ENCODE peak calls at places on chromosome 12, in six cellular contexts. One of them, this sample, is unnamed.

GRCh38 chr12:107311682-107312081 is 218.3 kb upstream of the CRY1 start:
- DNase-seq in right cardiac atrium: no peak
- DNase-seq in CD8-positive, alpha-beta memory T cell: no peak
- DNase-seq in left lung: no peak
- DNase-seq in naive thymus-derived CD4-positive, alpha-beta T cell: no peak
- DNase-seq in lower lobe of right lung: no peak
- DNase-seq in this sample: no peak

GRCh38 chr12:49667319-49668090 is 39.7 kb downstream of the FMNL3 start:
- DNase-seq in lower lobe of right lung: no peak
- DNase-seq in naive thymus-derived CD4-positive, alpha-beta T cell: no peak
- DNase-seq in right cardiac atrium: no peak
- DNase-seq in left lung: no peak
- DNase-seq in CD8-positive, alpha-beta memory T cell: no peak
- DNase-seq in this sample: peak; percentile 38

GRCh38 chr12:115335594-115335993 is 651.6 kb upstream of the TBX3 start:
- DNase-seq in right cardiac atrium: peak; percentile 58
- DNase-seq in lower lobe of right lung: no peak
- DNase-seq in naive thymus-derived CD4-positive, alpha-beta T cell: no peak
- DNase-seq in CD8-positive, alpha-beta memory T cell: no peak
- DNase-seq in left lung: no peak
- DNase-seq in this sample: no peak

GRCh38 chr12:107749094-107749493 is 11.8 kb downstream of the PRDM4 start:
- DNase-seq in lower lobe of right lung: no peak
- DNase-seq in right cardiac atrium: no peak
- DNase-seq in naive thymus-derived CD4-positive, alpha-beta T cell: no peak
- DNase-seq in CD8-positive, alpha-beta memory T cell: no peak
- DNase-seq in left lung: no peak
- DNase-seq in this sample: no peak

GRCh38 chr12:27622436-27623185 is 73.6 kb upstream of the REP15 start:
- DNase-seq in naive thymus-derived CD4-positive, alpha-beta T cell: no peak
- DNase-seq in CD8-positive, alpha-beta memory T cell: no peak
- DNase-seq in right cardiac atrium: no peak
- DNase-seq in left lung: no peak
- DNase-seq in lower lobe of right lung: no peak
- DNase-seq in this sample: no peak

GRCh38 chr12:6113691-6114475 is 10.6 kb downstream of the VWF start:
- DNase-seq in right cardiac atrium: no peak
- DNase-seq in naive thymus-derived CD4-positive, alpha-beta T cell: no peak
- DNase-seq in left lung: no peak
- DNase-seq in CD8-positive, alpha-beta memory T cell: no peak
- DNase-seq in lower lobe of right lung: no peak
- DNase-seq in this sample: no peak

GRCh38 chr12:12521923-12522322 is 40.7 kb downstream of the DUSP16 start:
- DNase-seq in lower lobe of right lung: no peak
- DNase-seq in CD8-positive, alpha-beta memory T cell: no peak
- DNase-seq in naive thymus-derived CD4-positive, alpha-beta T cell: no peak
- DNase-seq in left lung: no peak
- DNase-seq in right cardiac atrium: no peak
- DNase-seq in this sample: no peak

GRCh38 chr12:112130461-112130998 is 5.2 kb downstream of the TRAFD1 start:
- DNase-seq in naive thymus-derived CD4-positive, alpha-beta T cell: peak; percentile 68
- DNase-seq in left lung: no peak
- DNase-seq in CD8-positive, alpha-beta memory T cell: peak; percentile 60
- DNase-seq in lower lobe of right lung: no peak
- DNase-seq in right cardiac atrium: no peak
- DNase-seq in this sample: no peak

GRCh38 chr12:119780786-119781434 is 96.2 kb downstream of the CIT start:
- DNase-seq in CD8-positive, alpha-beta memory T cell: no peak
- DNase-seq in right cardiac atrium: no peak
- DNase-seq in naive thymus-derived CD4-positive, alpha-beta T cell: no peak
- DNase-seq in lower lobe of right lung: no peak
- DNase-seq in left lung: no peak
- DNase-seq in this sample: peak; percentile 49

GRCh38 chr12:11649413-11650278 is at the start of gene ETV6:
- DNase-seq in naive thymus-derived CD4-positive, alpha-beta T cell: peak; percentile 80
- DNase-seq in CD8-positive, alpha-beta memory T cell: peak; percentile 75
- DNase-seq in lower lobe of right lung: peak; percentile 77
- DNase-seq in left lung: peak; percentile 73
- DNase-seq in right cardiac atrium: peak; percentile 90
- DNase-seq in this sample: peak; percentile 95

GRCh38 chr12:6828671-6829531 is 694 bp downstream of the P3H3 start:
- DNase-seq in naive thymus-derived CD4-positive, alpha-beta T cell: peak; percentile 31
- DNase-seq in CD8-positive, alpha-beta memory T cell: peak; percentile 52
- DNase-seq in left lung: peak; percentile 32
- DNase-seq in lower lobe of right lung: no peak
- DNase-seq in right cardiac atrium: peak; percentile 79
- DNase-seq in this sample: peak; percentile 72

DNA sequence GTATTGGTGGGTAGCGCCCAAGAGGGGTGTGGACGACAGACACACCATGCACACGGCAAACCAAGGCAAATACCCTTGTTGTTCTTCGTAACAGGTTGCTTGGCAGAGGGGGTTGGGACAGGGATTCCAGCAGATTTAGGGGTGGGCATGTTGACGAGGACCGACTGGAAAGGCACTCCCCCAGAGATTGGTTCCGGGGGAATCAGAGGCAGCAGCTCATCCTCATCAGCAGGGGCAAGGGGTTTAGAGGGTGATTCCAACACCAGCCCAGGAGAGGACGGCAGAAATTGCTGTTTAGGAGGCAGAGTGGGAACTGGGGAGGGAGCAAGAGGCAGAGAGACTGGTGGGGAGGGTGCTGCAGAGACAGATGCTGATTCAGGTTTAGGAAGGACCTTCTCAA is 9.3 kb downstream of the NACA start:
- DNase-seq in lower lobe of right lung: no peak
- DNase-seq in CD8-positive, alpha-beta memory T cell: no peak
- DNase-seq in right cardiac atrium: no peak
- DNase-seq in left lung: no peak
- DNase-seq in naive thymus-derived CD4-positive, alpha-beta T cell: no peak
- DNase-seq in this sample: no peak
- H3K4me1 ChIP-seq in lower lobe of right lung: peaks cover 21% of the 10 kb centered on the region
- H3K4me1 ChIP-seq in CD8-positive, alpha-beta memory T cell: peaks cover 38% of the 10 kb centered on the region
- H3K4me1 ChIP-seq in right cardiac atrium: peaks cover 27% of the 10 kb centered on the region
- H3K4me1 ChIP-seq in left lung: no peaks in the 10 kb centered on the region
- H3K4me1 ChIP-seq in naive thymus-derived CD4-positive, alpha-beta T cell: peaks cover 18% of the 10 kb centered on the region
- H3K4me1 ChIP-seq in this sample: peaks cover 22% of the 10 kb centered on the region

GRCh38 chr12:93426406-93426805 is 15.3 kb downstream of the UBE2N start:
- DNase-seq in left lung: no peak
- DNase-seq in naive thymus-derived CD4-positive, alpha-beta T cell: no peak
- DNase-seq in lower lobe of right lung: no peak
- DNase-seq in CD8-positive, alpha-beta memory T cell: no peak
- DNase-seq in right cardiac atrium: no peak
- DNase-seq in this sample: no peak

GRCh38 chr12:93427779-93428564 is 13.8 kb downstream of the UBE2N start:
- DNase-seq in left lung: no peak
- DNase-seq in right cardiac atrium: no peak
- DNase-seq in naive thymus-derived CD4-positive, alpha-beta T cell: no peak
- DNase-seq in CD8-positive, alpha-beta memory T cell: no peak
- DNase-seq in lower lobe of right lung: no peak
- DNase-seq in this sample: peak; percentile 57

GRCh38 chr12:93429448-93429847 is 12.3 kb downstream of the UBE2N start:
- DNase-seq in left lung: no peak
- DNase-seq in naive thymus-derived CD4-positive, alpha-beta T cell: no peak
- DNase-seq in CD8-positive, alpha-beta memory T cell: no peak
- DNase-seq in lower lobe of right lung: no peak
- DNase-seq in right cardiac atrium: no peak
- DNase-seq in this sample: no peak

GRCh38 chr12:93429852-93430251 is 11.9 kb downstream of the UBE2N start:
- DNase-seq in right cardiac atrium: no peak
- DNase-seq in CD8-positive, alpha-beta memory T cell: no peak
- DNase-seq in naive thymus-derived CD4-positive, alpha-beta T cell: no peak
- DNase-seq in lower lobe of right lung: no peak
- DNase-seq in left lung: no peak
- DNase-seq in this sample: no peak

DNA sequence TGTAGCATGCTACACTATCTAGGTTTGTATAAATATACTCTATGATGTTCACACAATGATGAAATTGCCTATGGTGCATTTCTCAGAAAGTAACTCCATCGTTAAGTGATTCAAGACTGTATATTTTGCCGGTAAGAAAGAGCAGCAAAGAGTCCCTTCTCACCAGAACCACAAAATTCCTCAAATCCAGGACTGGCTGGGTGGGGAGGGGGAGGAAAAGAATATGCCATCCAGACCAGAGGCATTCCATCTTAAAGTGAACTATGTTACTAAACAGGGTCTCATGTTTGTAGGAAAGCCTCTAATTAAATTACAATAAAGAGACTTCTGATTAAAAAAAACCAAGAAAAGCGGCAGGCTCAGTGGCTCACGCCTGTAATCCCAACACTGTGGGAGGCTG is 11.5 kb downstream of the UBE2N start:
- DNase-seq in naive thymus-derived CD4-positive, alpha-beta T cell: no peak
- DNase-seq in CD8-positive, alpha-beta memory T cell: no peak
- DNase-seq in left lung: no peak
- DNase-seq in lower lobe of right lung: no peak
- DNase-seq in right cardiac atrium: no peak
- DNase-seq in this sample: no peak
- H3K4me1 ChIP-seq in naive thymus-derived CD4-positive, alpha-beta T cell: peaks cover 32% of the 10 kb centered on the region
- H3K4me1 ChIP-seq in CD8-positive, alpha-beta memory T cell: peaks cover 55% of the 10 kb centered on the region
- H3K4me1 ChIP-seq in left lung: peaks cover 26% of the 10 kb centered on the region
- H3K4me1 ChIP-seq in lower lobe of right lung: peaks cover 78% of the 10 kb centered on the region
- H3K4me1 ChIP-seq in right cardiac atrium: peaks cover 14% of the 10 kb centered on the region
- H3K4me1 ChIP-seq in this sample: peaks cover 29% of the 10 kb centered on the region

GRCh38 chr12:104494137-104494815 is 37.5 kb downstream of the CHST11 start:
- DNase-seq in right cardiac atrium: no peak
- DNase-seq in left lung: no peak
- DNase-seq in lower lobe of right lung: peak; percentile 51
- DNase-seq in naive thymus-derived CD4-positive, alpha-beta T cell: peak; percentile 33
- DNase-seq in CD8-positive, alpha-beta memory T cell: peak; percentile 27
- DNase-seq in this sample: peak; percentile 60
- H3K4me1 ChIP-seq in right cardiac atrium: peaks cover 9% of the 10 kb centered on the region
- H3K4me1 ChIP-seq in left lung: no peaks in the 10 kb centered on the region
- H3K4me1 ChIP-seq in lower lobe of right lung: peaks cover 50% of the 10 kb centered on the region
- H3K4me1 ChIP-seq in naive thymus-derived CD4-positive, alpha-beta T cell: peaks cover 85% of the 10 kb centered on the region
- H3K4me1 ChIP-seq in CD8-positive, alpha-beta memory T cell: peaks cover 84% of the 10 kb centered on the region
- H3K4me1 ChIP-seq in this sample: peaks cover 18% of the 10 kb centered on the region

GRCh38 chr12:117576053-117576452 is 214.6 kb upstream of the NOS1 start:
- DNase-seq in CD8-positive, alpha-beta memory T cell: no peak
- DNase-seq in right cardiac atrium: no peak
- DNase-seq in lower lobe of right lung: no peak
- DNase-seq in left lung: no peak
- DNase-seq in naive thymus-derived CD4-positive, alpha-beta T cell: no peak
- DNase-seq in this sample: no peak
- H3K4me1 ChIP-seq in CD8-positive, alpha-beta memory T cell: no peaks in the 10 kb centered on the region
- H3K4me1 ChIP-seq in right cardiac atrium: no peaks in the 10 kb centered on the region
- H3K4me1 ChIP-seq in lower lobe of right lung: no peaks in the 10 kb centered on the region
- H3K4me1 ChIP-seq in left lung: no peaks in the 10 kb centered on the region
- H3K4me1 ChIP-seq in naive thymus-derived CD4-positive, alpha-beta T cell: no peaks in the 10 kb centered on the region
- H3K4me1 ChIP-seq in this sample: no peaks in the 10 kb centered on the region

GRCh38 chr12:104567832-104568490 is 111.2 kb downstream of the CHST11 start:
- DNase-seq in CD8-positive, alpha-beta memory T cell: no peak
- DNase-seq in naive thymus-derived CD4-positive, alpha-beta T cell: no peak
- DNase-seq in left lung: no peak
- DNase-seq in lower lobe of right lung: no peak
- DNase-seq in right cardiac atrium: peak; percentile 63
- DNase-seq in this sample: no peak
- H3K4me1 ChIP-seq in CD8-positive, alpha-beta memory T cell: peaks cover 49% of the 10 kb centered on the region
- H3K4me1 ChIP-seq in naive thymus-derived CD4-positive, alpha-beta T cell: peaks cover 34% of the 10 kb centered on the region
- H3K4me1 ChIP-seq in left lung: no peaks in the 10 kb centered on the region
- H3K4me1 ChIP-seq in lower lobe of right lung: peaks cover 31% of the 10 kb centered on the region
- H3K4me1 ChIP-seq in right cardiac atrium: peaks cover 4% of the 10 kb centered on the region
- H3K4me1 ChIP-seq in this sample: no peaks in the 10 kb centered on the region

GRCh38 chr12:124547626-124548025 is 19.8 kb downstream of the NCOR2 start:
- DNase-seq in CD8-positive, alpha-beta memory T cell: no peak
- DNase-seq in naive thymus-derived CD4-positive, alpha-beta T cell: no peak
- DNase-seq in left lung: no peak
- DNase-seq in lower lobe of right lung: no peak
- DNase-seq in right cardiac atrium: no peak
- DNase-seq in this sample: no peak
- H3K4me1 ChIP-seq in CD8-positive, alpha-beta memory T cell: peaks cover 47% of the 10 kb centered on the region
- H3K4me1 ChIP-seq in naive thymus-derived CD4-positive, alpha-beta T cell: peaks cover 21% of the 10 kb centered on the region
- H3K4me1 ChIP-seq in left lung: peaks cover 64% of the 10 kb centered on the region
- H3K4me1 ChIP-seq in lower lobe of right lung: peaks cover 86% of the 10 kb centered on the region
- H3K4me1 ChIP-seq in right cardiac atrium: peaks cover 28% of the 10 kb centered on the region
- H3K4me1 ChIP-seq in this sample: peaks cover 63% of the 10 kb centered on the region

This sample was measured in cardiac muscle cell.